ENCODE peak calls at places on chromosomes 11 and 22, in eight cellular contexts. One of them, this sample, is unnamed.

GRCh38 chr11:75163917-75164316 is 13.0 kb downstream of the SLCO2B1 start:
- DNase-seq in IMR-90: no peak
- DNase-seq in activated naive CD4-positive, alpha-beta T cell: no peak
- DNase-seq in AG20443: no peak
- DNase-seq in colonic mucosa: no peak
- DNase-seq in neural crest cell: no peak
- DNase-seq in NCI-H1436: no peak
- DNase-seq in hepatocyte: no peak
- DNase-seq in this sample: no peak

GRCh38 chr11:2576116-2576515 is 123.7 kb downstream of the KCNQ1OT1 start:
- DNase-seq in AG20443: no peak
- DNase-seq in neural crest cell: no peak
- DNase-seq in activated naive CD4-positive, alpha-beta T cell: no peak
- DNase-seq in IMR-90: no peak
- DNase-seq in NCI-H1436: no peak
- DNase-seq in hepatocyte: no peak
- DNase-seq in colonic mucosa: no peak
- DNase-seq in this sample: no peak

GRCh38 chr11:64563966-64564365 is 27.1 kb upstream of the SLC22A12 start:
- DNase-seq in NCI-H1436: no peak
- DNase-seq in neural crest cell: no peak
- DNase-seq in hepatocyte: no peak
- DNase-seq in colonic mucosa: no peak
- DNase-seq in IMR-90: no peak
- DNase-seq in activated naive CD4-positive, alpha-beta T cell: no peak
- DNase-seq in AG20443: no peak
- DNase-seq in this sample: no peak

GRCh38 chr22:48835857-48836672 is 991.6 kb downstream of the BRD1 start:
- DNase-seq in activated naive CD4-positive, alpha-beta T cell: no peak
- DNase-seq in IMR-90: no peak
- DNase-seq in neural crest cell: no peak
- DNase-seq in NCI-H1436: no peak
- DNase-seq in hepatocyte: no peak
- DNase-seq in colonic mucosa: no peak
- DNase-seq in AG20443: no peak
- DNase-seq in this sample: no peak

GRCh38 chr22:35037089-35037488 is 28.9 kb upstream of the ISX start:
- DNase-seq in neural crest cell: peak
- DNase-seq in hepatocyte: no peak
- DNase-seq in colonic mucosa: no peak
- DNase-seq in IMR-90: no peak
- DNase-seq in NCI-H1436: no peak
- DNase-seq in activated naive CD4-positive, alpha-beta T cell: no peak
- DNase-seq in AG20443: peak
- DNase-seq in this sample: no peak

GRCh38 chr11:44961894-44962293 is 11.2 kb upstream of the TP53I11 start:
- DNase-seq in activated naive CD4-positive, alpha-beta T cell: no peak
- DNase-seq in NCI-H1436: no peak
- DNase-seq in colonic mucosa: no peak
- DNase-seq in IMR-90: no peak
- DNase-seq in neural crest cell: no peak
- DNase-seq in AG20443: no peak
- DNase-seq in hepatocyte: no peak
- DNase-seq in this sample: no peak

GRCh38 chr22:41636467-41636866 is 15.4 kb downstream of the XRCC6 start:
- DNase-seq in AG20443: peak
- DNase-seq in neural crest cell: no peak
- DNase-seq in NCI-H1436: no peak
- DNase-seq in activated naive CD4-positive, alpha-beta T cell: no peak
- DNase-seq in hepatocyte: no peak
- DNase-seq in colonic mucosa: no peak
- DNase-seq in IMR-90: peak
- DNase-seq in this sample: no peak

GRCh38 chr22:50287731-50288130 is 17.6 kb upstream of the MAPK11 start:
- DNase-seq in colonic mucosa: no peak
- DNase-seq in activated naive CD4-positive, alpha-beta T cell: no peak
- DNase-seq in IMR-90: no peak
- DNase-seq in hepatocyte: no peak
- DNase-seq in NCI-H1436: no peak
- DNase-seq in neural crest cell: no peak
- DNase-seq in AG20443: no peak
- DNase-seq in this sample: no peak

GRCh38 chr22:31124811-31125465 is 2.2 kb downstream of the INPP5J start:
- DNase-seq in IMR-90: no peak
- DNase-seq in AG20443: no peak
- DNase-seq in neural crest cell: no peak
- DNase-seq in hepatocyte: no peak
- DNase-seq in activated naive CD4-positive, alpha-beta T cell: no peak
- DNase-seq in NCI-H1436: no peak
- DNase-seq in colonic mucosa: no peak
- DNase-seq in this sample: no peak

GRCh38 chr11:19995131-19995530 is 165.1 kb downstream of the DBX1 start:
- DNase-seq in hepatocyte: peak
- DNase-seq in AG20443: peak
- DNase-seq in colonic mucosa: no peak
- DNase-seq in NCI-H1436: no peak
- DNase-seq in IMR-90: peak
- DNase-seq in neural crest cell: no peak
- DNase-seq in activated naive CD4-positive, alpha-beta T cell: no peak
- DNase-seq in this sample: no peak

GRCh38 chr22:35634015-35634414 is 14.2 kb upstream of the APOL6 start:
- DNase-seq in NCI-H1436: no peak
- DNase-seq in IMR-90: no peak
- DNase-seq in colonic mucosa: no peak
- DNase-seq in AG20443: no peak
- DNase-seq in activated naive CD4-positive, alpha-beta T cell: no peak
- DNase-seq in hepatocyte: no peak
- DNase-seq in neural crest cell: no peak
- DNase-seq in this sample: no peak

GRCh38 chr11:70204466-70204799 is 1.3 kb downstream of the FADD start:
- DNase-seq in neural crest cell: no peak
- DNase-seq in hepatocyte: peak
- DNase-seq in colonic mucosa: no peak
- DNase-seq in AG20443: no peak
- DNase-seq in activated naive CD4-positive, alpha-beta T cell: no peak
- DNase-seq in IMR-90: no peak
- DNase-seq in NCI-H1436: no peak
- DNase-seq in this sample: no peak

GRCh38 chr22:25781801-25782200 is 39.8 kb downstream of the MYO18B start:
- DNase-seq in NCI-H1436: no peak
- DNase-seq in IMR-90: no peak
- DNase-seq in hepatocyte: no peak
- DNase-seq in activated naive CD4-positive, alpha-beta T cell: no peak
- DNase-seq in colonic mucosa: no peak
- DNase-seq in neural crest cell: no peak
- DNase-seq in AG20443: no peak
- DNase-seq in this sample: no peak